ENCODE peak calls at places on chromosomes 12 and 14, in eight cellular contexts. X is endothelial cell of umbilical vein; E is CD4-positive, alpha-beta memory T cell; R is tibial artery; N is transverse colon; J is left ventricle myocardium inferior; Y is CD8-positive, alpha-beta memory T cell; C is WERI-Rb-1. D is an unnamed sample.

GRCh38 chr12:27024291-27024690 is 1.9 kb downstream of the MED21 start:
- DNase-seq in E (no peak), R (no peak), N (no peak), J (no peak), X (no peak), Y (no peak), C (no peak), D (no peak)

GRCh38 chr14:104117341-104118005 is 20.9 kb upstream of the KIF26A start:
- DNase-seq in E (no peak), J (no peak), X (no peak), C (peak), Y (no peak), R (peak), N (no peak), D (no peak)

GRCh38 chr12:11014234-11014633 is 8.2 kb downstream of the TAS2R19 start:
- DNase-seq in J (no peak), C (no peak), R (no peak), Y (no peak), E (no peak), X (no peak), N (no peak), D (no peak)

GRCh38 chr12:120851939-120852338 is 52.2 kb downstream of the SPPL3 start:
- DNase-seq in R (no peak), Y (no peak), E (no peak), X (no peak), C (no peak), J (no peak), N (no peak), D (no peak)

GRCh38 chr14:65206448-65207096 is 104.3 kb upstream of the MAX start:
- DNase-seq in C (no peak), Y (no peak), J (no peak), E (no peak), X (no peak), R (no peak), N (no peak), D (peak)

GRCh38 chr14:78164226-78164853 is 5.8 kb upstream of the NRXN3 start:
- DNase-seq in C (peak), J (no peak), Y (no peak), X (no peak), E (no peak), N (peak), R (no peak), D (no peak)

GRCh38 chr12:6361834-6362233 is 13.5 kb downstream of the SCNN1A start:
- DNase-seq in E (no peak), Y (no peak), C (no peak), N (peak), X (peak), J (peak), R (peak), D (no peak)

GRCh38 chr14:75711134-75711795 is 50.2 kb downstream of the TTLL5 start:
- DNase-seq in R (no peak), X (peak), Y (no peak), N (no peak), J (no peak), E (no peak), C (peak), D (peak)

GRCh38 chr12:89770391-89770790 is 61.8 kb upstream of the ATP2B1 start:
- DNase-seq in J (no peak), E (no peak), Y (no peak), N (no peak), C (no peak), X (no peak), R (no peak), D (no peak)

GRCh38 chr14:81211844-81212243 is 8.9 kb downstream of the GTF2A1 start:
- DNase-seq in X (peak), Y (no peak), N (no peak), J (peak), E (peak), R (no peak), C (peak), D (no peak)

GRCh38 chr14:22338381-22338780 is 250.6 kb downstream of the DAD1 start:
- DNase-seq in N (no peak), J (no peak), C (no peak), X (no peak), E (no peak), Y (no peak), R (no peak), D (no peak)

GRCh38 chr14:70254476-70254961 is 65.8 kb upstream of the SLC8A3 start:
- DNase-seq in R (no peak), E (no peak), X (peak), Y (no peak), C (peak), N (peak), J (no peak), D (no peak)

GRCh38 chr12:32440120-32440865 is 40.9 kb downstream of the FGD4 start:
- DNase-seq in N (no peak), Y (no peak), J (no peak), E (no peak), R (no peak), X (no peak), C (no peak), D (no peak)

GRCh38 chr12:2273288-2273687 is 220.5 kb downstream of the CACNA1C start:
- DNase-seq in E (no peak), Y (no peak), C (peak), X (no peak), J (no peak), N (no peak), R (peak), D (no peak)

GRCh38 chr14:31154956-31155355 is 52.6 kb downstream of the HECTD1 start:
- DNase-seq in C (no peak), R (no peak), N (no peak), X (no peak), Y (no peak), E (no peak), J (no peak), D (no peak)

GRCh38 chr12:123164222-123164621 is 13.3 kb upstream of the PITPNM2 start:
- DNase-seq in X (no peak), C (no peak), Y (no peak), R (no peak), E (no peak), N (no peak), J (no peak), D (no peak)

GRCh38 chr14:100645986-100646314 is 58.7 kb upstream of the BEGAIN start:
- DNase-seq in C (no peak), N (no peak), J (no peak), Y (no peak), E (no peak), X (no peak), R (no peak), D (no peak)

GRCh38 chr14:100686858-100687257 is 39.8 kb upstream of the DLK1 start:
- DNase-seq in R (no peak), J (no peak), X (no peak), N (no peak), C (no peak), Y (no peak), E (no peak), D (no peak)

GRCh38 chr14:26867171-26867757 is 269.4 kb upstream of the NOVA1 start:
- DNase-seq in X (no peak), J (no peak), R (no peak), C (no peak), N (no peak), E (no peak), Y (no peak), D (no peak)

GRCh38 chr12:120373683-120374082 is 4.7 kb upstream of the MSI1 start:
- DNase-seq in C (no peak), X (no peak), E (no peak), Y (no peak), R (no peak), J (no peak), N (no peak), D (no peak)

GRCh38 chr14:87698496-87698895 is 294.5 kb downstream of the GALC start:
- DNase-seq in X (no peak), C (no peak), Y (no peak), J (no peak), R (no peak), N (no peak), E (no peak), D (no peak)

GRCh38 chr14:24677956-24678355 is 44.0 kb upstream of the GZMB start:
- DNase-seq in J (no peak), E (no peak), N (no peak), R (no peak), X (no peak), Y (no peak), C (no peak), D (no peak)

GRCh38 chr14:24681056-24681455 is 47.1 kb upstream of the GZMB start:
- DNase-seq in Y (no peak), R (no peak), X (no peak), E (no peak), N (no peak), C (no peak), J (no peak), D (no peak)

GRCh38 chr14:24679248-24680085 is 45.5 kb upstream of the GZMB start:
- DNase-seq in N (no peak), X (no peak), R (no peak), J (no peak), Y (no peak), E (no peak), C (no peak), D (no peak)

GRCh38 chr14:24680516-24680915 is 46.5 kb upstream of the GZMB start:
- DNase-seq in C (no peak), J (no peak), X (no peak), N (no peak), R (no peak), E (no peak), Y (no peak), D (no peak)

DNA sequence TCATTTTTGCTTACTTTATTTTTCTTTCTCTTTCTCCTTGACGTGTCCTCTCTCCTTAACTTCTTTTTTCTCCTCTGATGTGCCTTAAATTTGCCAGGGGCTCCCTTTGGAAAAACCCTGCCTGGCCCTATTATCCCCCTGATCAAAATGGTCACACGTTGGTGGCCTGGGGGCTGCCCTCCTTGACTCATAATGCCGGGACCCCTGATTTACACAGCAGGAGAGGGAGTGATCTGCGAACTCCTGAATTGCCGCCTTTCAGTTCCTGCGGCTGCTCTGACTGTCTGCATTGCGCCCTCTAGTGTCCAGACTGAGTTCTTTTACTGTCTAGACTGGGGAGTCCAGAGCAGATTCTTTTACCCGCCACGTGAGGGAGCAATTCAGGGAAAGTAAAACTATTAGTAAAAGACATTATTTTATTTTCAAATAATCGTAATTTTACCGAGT is 44.8 kb upstream of the GZMB start:
- DNase-seq in E (peak), Y (peak), R (no peak), C (peak), X (peak), J (peak), N (peak), D (peak)
- H3K4me3 ChIP-seq in E (no peak), Y (peak), R (peak), C (no peak), X (no peak), J (peak), N (peak), D (peak)

GRCh38 chr12:64983771-64984170 is 137.3 kb downstream of the WIF1 start:
- DNase-seq in N (no peak), C (no peak), E (no peak), R (no peak), J (no peak), Y (no peak), X (no peak), D (no peak)
- H3K27ac ChIP-seq in N (no peak), C (no peak), E (no peak), R (no peak), J (no peak), Y (no peak), X (no peak), D (no peak)

GRCh38 chr12:54160807-54161480 is 27.8 kb downstream of the SMUG1 start:
- DNase-seq in E (no peak), R (no peak), N (no peak), C (no peak), J (no peak), Y (no peak), X (no peak), D (no peak)

GRCh38 chr12:54159549-54159948 is 29.2 kb downstream of the SMUG1 start:
- DNase-seq in J (no peak), E (no peak), X (no peak), C (no peak), N (no peak), R (no peak), Y (no peak), D (no peak)

GRCh38 chr12:54160050-54160449 is 28.7 kb downstream of the SMUG1 start:
- DNase-seq in R (no peak), C (no peak), N (no peak), E (no peak), Y (no peak), X (no peak), J (no peak), D (no peak)

GRCh38 chr12:54158581-54158980 is 30.2 kb downstream of the SMUG1 start:
- DNase-seq in R (no peak), X (no peak), J (no peak), E (no peak), C (no peak), N (no peak), Y (no peak), D (no peak)

DNA sequence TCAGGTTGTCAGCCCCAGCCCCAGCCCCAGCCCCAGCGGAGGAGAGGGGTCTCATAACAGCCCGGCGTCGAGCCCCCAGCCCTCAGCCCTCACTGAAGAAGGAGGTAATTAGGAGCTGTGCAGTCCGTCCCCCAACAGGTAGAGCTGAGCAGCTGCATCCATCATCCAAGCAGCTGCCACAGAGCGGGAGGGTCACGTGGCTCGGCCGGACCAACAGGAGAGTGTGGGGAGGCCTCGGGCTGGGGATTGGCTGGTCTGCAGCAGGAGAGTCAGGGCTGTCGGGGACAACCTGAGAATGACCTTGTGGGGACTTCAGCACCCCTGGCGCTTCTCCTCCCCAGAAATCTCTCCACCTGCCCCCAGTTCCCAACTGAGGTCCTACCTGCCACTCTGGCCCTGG is 29.6 kb downstream of the SMUG1 start:
- DNase-seq in E (no peak), J (no peak), C (peak), X (no peak), Y (no peak), N (no peak), R (no peak), D (no peak)
- H3K4me3 ChIP-seq in E (no peak), J (no peak), C (no peak), X (no peak), Y (no peak), N (no peak), R (no peak), D (no peak)

GRCh38 chr14:33689680-33690079 is 261.2 kb downstream of the EGLN3 start:
- DNase-seq in C (no peak), J (no peak), N (no peak), E (no peak), R (no peak), X (no peak), Y (no peak), D (no peak)

GRCh38 chr14:33693237-33693636 is 257.6 kb downstream of the EGLN3 start:
- DNase-seq in R (no peak), J (no peak), C (no peak), Y (no peak), X (no peak), N (no peak), E (no peak), D (no peak)

GRCh38 chr14:33696165-33696564 is 254.7 kb downstream of the EGLN3 start:
- DNase-seq in E (no peak), X (no peak), R (no peak), C (no peak), N (no peak), Y (no peak), J (no peak), D (no peak)

GRCh38 chr14:33691907-33692306 is 259.0 kb downstream of the EGLN3 start:
- DNase-seq in Y (no peak), C (no peak), X (no peak), J (no peak), N (no peak), R (no peak), E (no peak), D (no peak)

GRCh38 chr14:33692762-33693161 is 258.1 kb downstream of the EGLN3 start:
- DNase-seq in C (no peak), R (no peak), Y (no peak), X (peak), J (no peak), N (no peak), E (no peak), D (no peak)
- H3K27ac ChIP-seq in C (no peak), R (peak), Y (no peak), X (no peak), J (no peak), N (no peak), E (no peak), D (no peak)

GRCh38 chr12:69095765-69096477 is 143.4 kb upstream of the CPSF6 start:
- DNase-seq in Y (no peak), R (no peak), C (no peak), X (peak), N (no peak), E (no peak), J (no peak), D (no peak)
- H3K4me3 ChIP-seq in Y (no peak), R (no peak), C (no peak), X (no peak), N (no peak), E (no peak), J (no peak), D (no peak)

GRCh38 chr12:25958254-25959068 is at the start of gene RASSF8:
- DNase-seq in C (peak), J (peak), E (no peak), N (peak), R (peak), X (peak), Y (no peak), D (peak)

GRCh38 chr12:25960926-25961325 is 2.4 kb downstream of the RASSF8 start:
- DNase-seq in J (no peak), X (no peak), Y (no peak), C (no peak), E (no peak), R (no peak), N (no peak), D (no peak)

GRCh38 chr12:25957898-25958253 is 606 bp upstream of the RASSF8 start:
- DNase-seq in N (no peak), E (no peak), J (no peak), X (peak), Y (no peak), C (no peak), R (peak), D (peak)

GRCh38 chr12:25960176-25960575 is 1.7 kb downstream of the RASSF8 start:
- DNase-seq in J (peak), N (no peak), X (peak), C (peak), R (no peak), E (no peak), Y (no peak), D (no peak)

DNA sequence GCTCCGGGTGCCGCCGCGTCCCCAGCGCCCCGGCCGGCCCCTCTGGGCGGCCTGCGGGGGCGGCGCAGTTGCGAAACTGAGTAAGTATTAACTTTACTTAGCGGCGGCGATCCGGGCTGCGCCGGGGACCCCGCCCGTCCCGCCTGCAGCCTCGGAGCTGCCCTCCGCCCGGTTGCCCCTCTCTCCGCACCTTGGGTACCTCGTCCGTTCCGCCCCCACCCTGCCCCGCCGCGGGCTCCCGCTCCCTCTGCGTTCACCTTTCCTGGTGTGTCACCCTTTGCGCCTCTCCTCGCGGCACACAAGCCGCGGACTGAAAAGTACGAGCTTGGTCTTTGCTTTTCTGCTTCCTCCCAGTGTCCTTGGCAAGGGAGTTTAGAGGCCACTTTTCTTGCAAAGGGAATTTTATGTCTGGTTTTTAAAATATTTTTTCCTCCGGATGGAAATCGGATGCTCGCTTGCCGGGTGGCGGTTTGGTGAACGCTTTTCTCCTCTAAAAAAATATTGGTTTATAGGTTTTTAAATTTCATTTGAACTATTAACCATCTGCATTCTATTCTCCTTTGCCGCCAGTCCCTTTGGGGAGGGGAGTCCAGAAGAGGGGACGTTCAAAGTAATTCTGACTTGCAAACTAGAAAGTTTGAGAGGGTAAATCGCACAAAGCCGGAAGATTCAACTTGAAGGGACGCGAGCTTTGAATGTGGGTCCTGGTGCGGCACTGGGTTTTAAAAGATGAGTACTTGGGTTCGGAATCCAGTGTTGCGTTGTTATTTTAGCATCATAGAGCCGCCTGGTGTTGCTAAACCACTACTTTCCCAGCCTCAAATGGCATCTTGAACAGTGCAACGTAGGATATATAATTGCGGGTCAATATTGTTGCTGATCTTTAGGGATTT is 833 bp downstream of the RASSF8 start:
- DNase-seq in N (peak), Y (no peak), J (peak), C (peak), E (no peak), X (peak), R (peak), D (peak)
- H3K27ac ChIP-seq in N (peak), Y (no peak), J (peak), C (peak), E (no peak), X (peak), R (peak), D (peak)

GRCh38 chr12:109463776-109464175 is 13.3 kb downstream of the KCTD10 start:
- DNase-seq in Y (no peak), J (no peak), X (no peak), C (no peak), N (no peak), E (no peak), R (no peak), D (no peak)
- H3K4me3 ChIP-seq in Y (no peak), J (peak), X (no peak), C (no peak), N (no peak), E (no peak), R (peak), D (peak)

GRCh38 chr14:93034671-93034994 is 81.1 kb downstream of the ITPK1 start:
- DNase-seq in N (no peak), J (no peak), Y (no peak), C (no peak), X (no peak), E (no peak), R (no peak), D (no peak)
- H3K27ac ChIP-seq in N (peak), J (peak), Y (no peak), C (no peak), X (no peak), E (no peak), R (no peak), D (no peak)

GRCh38 chr12:108595711-108596647 is 1.9 kb downstream of the TMEM119 start:
- DNase-seq in Y (no peak), X (no peak), R (no peak), C (no peak), J (no peak), N (no peak), E (no peak), D (no peak)

GRCh38 chr12:108598553-108599250 is 818 bp upstream of the TMEM119 start:
- DNase-seq in N (no peak), R (no peak), Y (no peak), E (no peak), J (no peak), X (no peak), C (no peak), D (no peak)

GRCh38 chr12:108594960-108595710 is 2.7 kb downstream of the TMEM119 start:
- DNase-seq in J (no peak), C (no peak), Y (no peak), N (no peak), X (no peak), R (no peak), E (no peak), D (no peak)

GRCh38 chr12:108597559-108598471 is at the start of gene TMEM119:
- DNase-seq in X (no peak), E (no peak), R (no peak), C (peak), Y (no peak), N (no peak), J (peak), D (no peak)

GRCh38 chr12:108596854-108597558 is 878 bp downstream of the TMEM119 start:
- DNase-seq in X (no peak), N (no peak), E (no peak), J (no peak), R (no peak), C (no peak), Y (no peak), D (no peak)
- H3K4me3 ChIP-seq in X (no peak), N (peak), E (no peak), J (peak), R (peak), C (no peak), Y (no peak), D (peak)